ENCODE peak calls at places on chromosomes 12 and 14, in six cellular contexts. P is AG04450; I is astrocyte; J is stimulated activated naive CD8-positive, alpha-beta T cell treated with anti-CD3 and anti-CD28 coated beads, Interleukin-15, amount 100 ng/mL, for 72 hours; A is T-helper 2 cell; C is NCI-H345. S is an unnamed sample.

GRCh38 chr12:84911331-84912190 is 1.0 kb downstream of the SLC6A15 start:
- DNase-seq in P (no peak), I (peak; percentile 69), J (peak; percentile 2), A (no peak), C (peak; percentile 77), S (no peak)

GRCh38 chr12:11577658-11578260 is 71.7 kb upstream of the ETV6 start:
- DNase-seq in P (no peak), I (peak; percentile 31), J (no peak), A (no peak), C (no peak), S (no peak)

GRCh38 chr12:88624911-88625310 is 44.6 kb upstream of the KITLG start:
- DNase-seq in P (no peak), I (peak; percentile 80), J (no peak), A (no peak), C (no peak), S (no peak)

GRCh38 chr12:27620121-27620520 is 76.1 kb upstream of the REP15 start:
- DNase-seq in P (no peak), I (no peak), J (no peak), A (no peak), C (no peak), S (no peak)

GRCh38 chr12:65965358-65965757 is 141.1 kb downstream of the HMGA2 start:
- DNase-seq in P (peak; percentile 62), I (peak; percentile 92), J (no peak), A (no peak), C (no peak), S (no peak)

GRCh38 chr14:64421166-64421565 is 33.0 kb downstream of the MTHFD1 start:
- DNase-seq in P (no peak), I (peak; percentile 84), J (no peak), A (no peak), C (no peak), S (no peak)

GRCh38 chr14:67265131-67265530 is 23.9 kb downstream of the PALS1 start:
- DNase-seq in P (no peak), I (peak; percentile 68), J (no peak), A (no peak), C (no peak), S (no peak)

GRCh38 chr12:106205208-106206069 is 42.4 kb downstream of the CKAP4 start:
- DNase-seq in P (no peak), I (no peak), J (no peak), A (no peak), C (peak; percentile 46), S (no peak)

GRCh38 chr12:107607464-107608392 is 77.9 kb upstream of the PWP1 start:
- DNase-seq in P (peak; percentile 51), I (peak; percentile 29), J (peak; percentile 69), A (peak; percentile 56), C (peak; percentile 84), S (peak; percentile 68)

GRCh38 chr12:76236640-76237039 is 111.6 kb downstream of the BBS10 start:
- DNase-seq in P (no peak), I (peak; percentile 73), J (no peak), A (no peak), C (no peak), S (no peak)

GRCh38 chr14:89588016-89588415 is 171.0 kb upstream of the FOXN3 start:
- DNase-seq in P (no peak), I (no peak), J (no peak), A (no peak), C (no peak), S (no peak)

GRCh38 chr14:68317239-68317638 is 475.6 kb downstream of the ZFP36L1 start:
- DNase-seq in P (no peak), I (no peak), J (no peak), A (no peak), C (no peak), S (no peak)

GRCh38 chr14:42855159-42855558 is 1248.5 kb downstream of the LRFN5 start:
- DNase-seq in P (no peak), I (no peak), J (no peak), A (no peak), C (no peak), S (no peak)

GRCh38 chr12:109777544-109777943 is 55.7 kb downstream of the TRPV4 start:
- DNase-seq in P (no peak), I (no peak), J (peak; percentile 36), A (no peak), C (peak; percentile 21), S (no peak)

GRCh38 chr14:24959791-24960331 is 90.1 kb downstream of the STXBP6 start:
- DNase-seq in P (no peak), I (no peak), J (no peak), A (no peak), C (no peak), S (no peak)

GRCh38 chr12:123741937-123742572 is 20.0 kb upstream of the DNAH10 start:
- DNase-seq in P (no peak), I (no peak), J (peak; percentile 39), A (peak; percentile 36), C (no peak), S (no peak)

GRCh38 chr12:116959845-116960514 is 49.2 kb downstream of the FBXW8 start:
- DNase-seq in P (no peak), I (peak; percentile 26), J (peak; percentile 28), A (no peak), C (no peak), S (no peak)

GRCh38 chr12:89863332-89863938 is 154.8 kb upstream of the ATP2B1 start:
- DNase-seq in P (no peak), I (no peak), J (peak; percentile 64), A (peak; percentile 80), C (no peak), S (no peak)

GRCh38 chr12:54217309-54217661 is 28.5 kb upstream of the SMUG1 start:
- DNase-seq in P (no peak), I (no peak), J (no peak), A (no peak), C (no peak), S (no peak)

GRCh38 chr12:130832561-130833209 is 6.4 kb downstream of the STX2 start:
- DNase-seq in P (no peak), I (peak; percentile 55), J (no peak), A (no peak), C (no peak), S (no peak)

GRCh38 chr14:100285021-100285912 is 21.0 kb downstream of the SLC25A29 start:
- DNase-seq in P (no peak), I (no peak), J (peak; percentile 90), A (peak; percentile 76), C (peak; percentile 79), S (peak; percentile 92)

GRCh38 chr12:76284816-76285750 is 63.1 kb downstream of the BBS10 start:
- DNase-seq in P (peak; percentile 47), I (peak; percentile 42), J (no peak), A (no peak), C (no peak), S (no peak)

GRCh38 chr14:104240426-104241157 is 102.2 kb downstream of the KIF26A start:
- DNase-seq in P (no peak), I (no peak), J (no peak), A (no peak), C (peak; percentile 82), S (peak; percentile 4)

GRCh38 chr12:52327830-52328500 is 6.8 kb upstream of the KRT83 start:
- DNase-seq in P (no peak), I (no peak), J (no peak), A (no peak), C (no peak), S (no peak)

GRCh38 chr12:63103489-63104131 is 47.4 kb downstream of the AVPR1A start:
- DNase-seq in P (no peak), I (no peak), J (no peak), A (no peak), C (peak; percentile 27), S (no peak)

GRCh38 chr14:24251880-24252288 is 9.5 kb upstream of the TINF2 start:
- DNase-seq in P (no peak), I (peak; percentile 47), J (no peak), A (no peak), C (no peak), S (no peak)

GRCh38 chr12:108055135-108055534 is 74.0 kb upstream of the WSCD2 start:
- DNase-seq in P (no peak), I (no peak), J (no peak), A (no peak), C (no peak), S (no peak)

GRCh38 chr14:76917158-76917596 is 91.0 kb downstream of the LRRC74A start:
- DNase-seq in P (no peak), I (peak; percentile 71), J (no peak), A (no peak), C (peak; percentile 78), S (no peak)

GRCh38 chr12:71938728-71939385 is at the start of gene TPH2:
- DNase-seq in P (no peak), I (peak; percentile 34), J (peak; percentile 42), A (no peak), C (peak; percentile 43), S (peak; percentile 16)

GRCh38 chr12:110266980-110267620 is 13.9 kb upstream of the ATP2A2 start:
- DNase-seq in P (no peak), I (peak; percentile 78), J (no peak), A (no peak), C (peak; percentile 75), S (no peak)

GRCh38 chr12:114976959-114977358 is 293.0 kb upstream of the TBX3 start:
- DNase-seq in P (peak; percentile 54), I (peak; percentile 22), J (no peak), A (no peak), C (no peak), S (no peak)

GRCh38 chr12:133203344-133204263 is 22.3 kb downstream of the ZNF268 start:
- DNase-seq in P (no peak), I (no peak), J (no peak), A (no peak), C (no peak), S (no peak)

GRCh38 chr14:75249958-75250336 is 28.7 kb upstream of the FOS start:
- DNase-seq in P (no peak), I (no peak), J (no peak), A (no peak), C (no peak), S (no peak)

GRCh38 chr14:102540310-102541028 is 30.9 kb upstream of the ANKRD9 start:
- DNase-seq in P (peak; percentile 3), I (no peak), J (no peak), A (no peak), C (peak; percentile 95), S (no peak)

GRCh38 chr12:91189526-91189925 is 6.9 kb upstream of the DCN start:
- DNase-seq in P (no peak), I (peak; percentile 83), J (no peak), A (no peak), C (no peak), S (no peak)

GRCh38 chr14:100656996-100657395 is 69.7 kb upstream of the DLK1 start:
- DNase-seq in P (no peak), I (no peak), J (no peak), A (no peak), C (peak; percentile 64), S (no peak)